ENCODE peak calls at places on chromosomes 7 and 10, in nine cellular contexts. One of them, this sample, is unnamed.

GRCh38 chr10:80699602-80700039 is 161.9 kb downstream of the SH2D4B start:
- DNase-seq in DMS53: peak; percentile 88
- DNase-seq in PC-9: peak; percentile 49
- DNase-seq in NCI-H1417: peak; percentile 66
- DNase-seq in OCI-M1: peak; percentile 98
- DNase-seq in psoas muscle: peak; percentile 88
- DNase-seq in CD4-positive, alpha-beta T cell: peak; percentile 50
- DNase-seq in B cell: peak; percentile 62
- DNase-seq in heart left ventricle: peak; percentile 76
- DNase-seq in this sample: peak; percentile 73

GRCh38 chr10:70265032-70265689 is 18.6 kb downstream of the NPFFR1 start:
- DNase-seq in DMS53: peak; percentile 84
- DNase-seq in PC-9: peak; percentile 16
- DNase-seq in NCI-H1417: no peak
- DNase-seq in OCI-M1: peak; percentile 31
- DNase-seq in psoas muscle: no peak
- DNase-seq in CD4-positive, alpha-beta T cell: no peak
- DNase-seq in B cell: no peak
- DNase-seq in heart left ventricle: no peak
- DNase-seq in this sample: no peak

GRCh38 chr7:140289804-140290203 is 108.5 kb downstream of the SLC37A3 start:
- DNase-seq in DMS53: no peak
- DNase-seq in PC-9: no peak
- DNase-seq in NCI-H1417: no peak
- DNase-seq in OCI-M1: no peak
- DNase-seq in psoas muscle: no peak
- DNase-seq in CD4-positive, alpha-beta T cell: no peak
- DNase-seq in B cell: no peak
- DNase-seq in heart left ventricle: no peak
- DNase-seq in this sample: no peak

GRCh38 chr7:137801003-137801402 is 45.8 kb downstream of the DGKI start:
- DNase-seq in DMS53: peak; percentile 40
- DNase-seq in PC-9: no peak
- DNase-seq in NCI-H1417: no peak
- DNase-seq in OCI-M1: no peak
- DNase-seq in psoas muscle: no peak
- DNase-seq in CD4-positive, alpha-beta T cell: no peak
- DNase-seq in B cell: no peak
- DNase-seq in heart left ventricle: no peak
- DNase-seq in this sample: no peak

GRCh38 chr7:41825927-41826480 is 123.1 kb upstream of the INHBA start:
- DNase-seq in DMS53: peak; percentile 11
- DNase-seq in PC-9: no peak
- DNase-seq in NCI-H1417: no peak
- DNase-seq in OCI-M1: no peak
- DNase-seq in psoas muscle: no peak
- DNase-seq in CD4-positive, alpha-beta T cell: no peak
- DNase-seq in B cell: no peak
- DNase-seq in heart left ventricle: no peak
- DNase-seq in this sample: no peak

GRCh38 chr10:120015064-120015463 is 122.5 kb downstream of the SEC23IP start:
- DNase-seq in DMS53: no peak
- DNase-seq in PC-9: no peak
- DNase-seq in NCI-H1417: no peak
- DNase-seq in OCI-M1: no peak
- DNase-seq in psoas muscle: no peak
- DNase-seq in CD4-positive, alpha-beta T cell: no peak
- DNase-seq in B cell: no peak
- DNase-seq in heart left ventricle: no peak
- DNase-seq in this sample: no peak

GRCh38 chr10:89079991-89080390 is 89.4 kb downstream of the FAS start:
- DNase-seq in DMS53: peak; percentile 19
- DNase-seq in PC-9: no peak
- DNase-seq in NCI-H1417: no peak
- DNase-seq in OCI-M1: no peak
- DNase-seq in psoas muscle: no peak
- DNase-seq in CD4-positive, alpha-beta T cell: no peak
- DNase-seq in B cell: no peak
- DNase-seq in heart left ventricle: no peak
- DNase-seq in this sample: no peak

GRCh38 chr7:141328290-141328689 is 222.9 kb upstream of the AGK start:
- DNase-seq in DMS53: no peak
- DNase-seq in PC-9: no peak
- DNase-seq in NCI-H1417: no peak
- DNase-seq in OCI-M1: no peak
- DNase-seq in psoas muscle: no peak
- DNase-seq in CD4-positive, alpha-beta T cell: no peak
- DNase-seq in B cell: no peak
- DNase-seq in heart left ventricle: no peak
- DNase-seq in this sample: no peak

GRCh38 chr7:111571720-111572119 is 9.4 kb upstream of the IMMP2L start:
- DNase-seq in DMS53: no peak
- DNase-seq in PC-9: no peak
- DNase-seq in NCI-H1417: no peak
- DNase-seq in OCI-M1: no peak
- DNase-seq in psoas muscle: no peak
- DNase-seq in CD4-positive, alpha-beta T cell: no peak
- DNase-seq in B cell: no peak
- DNase-seq in heart left ventricle: no peak
- DNase-seq in this sample: no peak

GRCh38 chr7:103823084-103823483 is 166.4 kb downstream of the RELN start:
- DNase-seq in DMS53: no peak
- DNase-seq in PC-9: no peak
- DNase-seq in NCI-H1417: no peak
- DNase-seq in OCI-M1: no peak
- DNase-seq in psoas muscle: no peak
- DNase-seq in CD4-positive, alpha-beta T cell: no peak
- DNase-seq in B cell: no peak
- DNase-seq in heart left ventricle: no peak
- DNase-seq in this sample: no peak

GRCh38 chr10:123568751-123569150 is 97.4 kb upstream of the GPR26 start:
- DNase-seq in DMS53: no peak
- DNase-seq in PC-9: no peak
- DNase-seq in NCI-H1417: no peak
- DNase-seq in OCI-M1: no peak
- DNase-seq in psoas muscle: no peak
- DNase-seq in CD4-positive, alpha-beta T cell: no peak
- DNase-seq in B cell: no peak
- DNase-seq in heart left ventricle: no peak
- DNase-seq in this sample: no peak

GRCh38 chr10:44465430-44466115 is 80.7 kb upstream of the CXCL12 start:
- DNase-seq in DMS53: no peak
- DNase-seq in PC-9: no peak
- DNase-seq in NCI-H1417: no peak
- DNase-seq in OCI-M1: no peak
- DNase-seq in psoas muscle: no peak
- DNase-seq in CD4-positive, alpha-beta T cell: no peak
- DNase-seq in B cell: no peak
- DNase-seq in heart left ventricle: no peak
- DNase-seq in this sample: no peak

GRCh38 chr7:122433765-122434164 is 129.2 kb upstream of the FEZF1 start:
- DNase-seq in DMS53: no peak
- DNase-seq in PC-9: no peak
- DNase-seq in NCI-H1417: no peak
- DNase-seq in OCI-M1: no peak
- DNase-seq in psoas muscle: no peak
- DNase-seq in CD4-positive, alpha-beta T cell: no peak
- DNase-seq in B cell: no peak
- DNase-seq in heart left ventricle: no peak
- DNase-seq in this sample: no peak

GRCh38 chr7:120273476-120273975 is 551 bp downstream of the KCND2 start:
- DNase-seq in DMS53: peak; percentile 93
- DNase-seq in PC-9: peak; percentile 38
- DNase-seq in NCI-H1417: peak; percentile 85
- DNase-seq in OCI-M1: no peak
- DNase-seq in psoas muscle: peak; percentile 62
- DNase-seq in CD4-positive, alpha-beta T cell: no peak
- DNase-seq in B cell: no peak
- DNase-seq in heart left ventricle: no peak
- DNase-seq in this sample: no peak

GRCh38 chr7:18799899-18800298 is 304.4 kb downstream of the HDAC9 start:
- DNase-seq in DMS53: no peak
- DNase-seq in PC-9: no peak
- DNase-seq in NCI-H1417: no peak
- DNase-seq in OCI-M1: no peak
- DNase-seq in psoas muscle: no peak
- DNase-seq in CD4-positive, alpha-beta T cell: no peak
- DNase-seq in B cell: no peak
- DNase-seq in heart left ventricle: no peak
- DNase-seq in this sample: no peak

GRCh38 chr10:79038841-79039201 is 29.9 kb upstream of the ZMIZ1 start:
- DNase-seq in DMS53: no peak
- DNase-seq in PC-9: no peak
- DNase-seq in NCI-H1417: no peak
- DNase-seq in OCI-M1: peak; percentile 81
- DNase-seq in psoas muscle: peak; percentile 46
- DNase-seq in CD4-positive, alpha-beta T cell: no peak
- DNase-seq in B cell: no peak
- DNase-seq in heart left ventricle: no peak
- DNase-seq in this sample: no peak

GRCh38 chr7:95596183-95597135 is at the start of gene PDK4:
- DNase-seq in DMS53: peak; percentile 92
- DNase-seq in PC-9: peak; percentile 71
- DNase-seq in NCI-H1417: peak; percentile 67
- DNase-seq in OCI-M1: peak; percentile 50
- DNase-seq in psoas muscle: peak; percentile 98
- DNase-seq in CD4-positive, alpha-beta T cell: no peak
- DNase-seq in B cell: peak; percentile 58
- DNase-seq in heart left ventricle: peak; percentile 95
- DNase-seq in this sample: no peak

GRCh38 chr10:29250066-29250465 is 38.8 kb upstream of the LYZL1 start:
- DNase-seq in DMS53: no peak
- DNase-seq in PC-9: no peak
- DNase-seq in NCI-H1417: no peak
- DNase-seq in OCI-M1: no peak
- DNase-seq in psoas muscle: no peak
- DNase-seq in CD4-positive, alpha-beta T cell: no peak
- DNase-seq in B cell: no peak
- DNase-seq in heart left ventricle: no peak
- DNase-seq in this sample: no peak